ENCODE peak calls at places on chromosome 22, in eight cellular contexts. G is stimulated activated CD8-positive, alpha-beta memory T cell treated with anti-CD3 and anti-CD28 coated beads, Interleukin-7, amount 100 ng/mL, for 4 hours; E is GM18507; A is AG08395; I is prostate gland; P is activated CD4-positive, alpha-beta T cell treated with anti-CD3 and anti-CD28 coated beads, Interleukin-2, amount 50 U/mL, for 48 hours; N is EL; R is thoracic aorta. T is an unnamed sample.

GRCh38 chr22:25419247-25420113 is 145.0 kb upstream of the GRK3 start:
- DNase-seq in P (no peak), G (no peak), I (no peak), R (no peak), A (no peak), E (no peak), N (no peak), T (no peak)

GRCh38 chr22:37819100-37819433 is 4.1 kb upstream of the GALR3 start:
- DNase-seq in G (no peak), E (no peak), N (no peak), R (no peak), I (no peak), P (no peak), A (no peak), T (no peak)

GRCh38 chr22:41915035-41915782 is at the start of gene SHISA8:
- DNase-seq in R (no peak), P (peak; percentile 63), I (no peak), A (peak; percentile 34), N (peak; percentile 37), E (no peak), G (no peak), T (no peak)

GRCh38 chr22:38467438-38467903 is 425 bp upstream of the KDELR3 start:
- DNase-seq in I (no peak), P (no peak), E (no peak), R (no peak), A (no peak), G (no peak), N (no peak), T (no peak)

GRCh38 chr22:20920881-20921203 is 3.6 kb downstream of the CRKL start:
- DNase-seq in N (no peak), G (no peak), P (no peak), I (no peak), R (no peak), A (no peak), E (no peak), T (no peak)

GRCh38 chr22:36221799-36222751 is 17.3 kb downstream of the APOL2 start:
- DNase-seq in R (no peak), A (peak; percentile 25), G (no peak), N (no peak), P (peak; percentile 65), E (no peak), I (peak; percentile 73), T (no peak)

GRCh38 chr22:35552186-35552842 is 11.7 kb downstream of the RASD2 start:
- DNase-seq in E (peak; percentile 76), P (peak; percentile 84), A (peak; percentile 50), N (peak; percentile 20), G (peak; percentile 67), R (no peak), I (no peak), T (no peak)

GRCh38 chr22:47757741-47758140 is 995.3 kb downstream of the TBC1D22A start:
- DNase-seq in R (no peak), N (no peak), G (no peak), E (no peak), P (no peak), I (no peak), A (no peak), T (no peak)

GRCh38 chr22:26547426-26547825 is 35.2 kb upstream of the TFIP11 start:
- DNase-seq in N (peak; percentile 13), I (no peak), E (no peak), G (no peak), P (peak; percentile 34), A (no peak), R (no peak), T (no peak)

GRCh38 chr22:49825436-49825835 is 2.2 kb downstream of the BRD1 start:
- DNase-seq in G (no peak), A (peak; percentile 18), I (no peak), N (peak; percentile 71), P (no peak), R (no peak), E (no peak), T (peak; percentile 18)

GRCh38 chr22:19105867-19106802 is 16.1 kb downstream of the DGCR2 start:
- DNase-seq in N (no peak), I (no peak), A (no peak), G (no peak), R (no peak), E (no peak), P (peak; percentile 51), T (no peak)

GRCh38 chr22:35149149-35149548 is 83.2 kb downstream of the ISX start:
- DNase-seq in E (no peak), G (no peak), P (no peak), A (no peak), I (no peak), N (no peak), R (no peak), T (no peak)

GRCh38 chr22:49302530-49302929 is 525.1 kb downstream of the BRD1 start:
- DNase-seq in I (no peak), N (no peak), E (no peak), P (no peak), A (no peak), R (no peak), G (no peak), T (no peak)

GRCh38 chr22:17272511-17272991 is 53.3 kb upstream of the ADA2 start:
- DNase-seq in E (no peak), G (no peak), R (no peak), P (no peak), N (no peak), I (no peak), A (no peak), T (no peak)

GRCh38 chr22:38110863-38111852 is 674 bp upstream of the BAIAP2L2 start:
- DNase-seq in A (no peak), N (no peak), E (no peak), G (no peak), R (no peak), I (no peak), P (no peak), T (no peak)

GRCh38 chr22:31556627-31557203 is 60.4 kb downstream of the SFI1 start:
- DNase-seq in G (no peak), I (peak; percentile 10), R (no peak), P (no peak), N (peak; percentile 45), A (peak; percentile 67), E (no peak), T (peak; percentile 45)

GRCh38 chr22:19464975-19465374 is 14.0 kb downstream of the UFD1 start:
- DNase-seq in N (no peak), R (no peak), E (no peak), A (no peak), I (no peak), G (no peak), P (no peak), T (no peak)

GRCh38 chr22:44330727-44331660 is 18.2 kb upstream of the SHISAL1 start:
- DNase-seq in A (peak; percentile 35), I (no peak), E (no peak), R (no peak), N (no peak), G (no peak), P (no peak), T (no peak)

GRCh38 chr22:48889887-48890692 is 937.6 kb downstream of the BRD1 start:
- DNase-seq in N (no peak), E (no peak), A (no peak), R (no peak), P (no peak), G (no peak), I (no peak), T (no peak)

GRCh38 chr22:41757507-41757906 is 43.0 kb upstream of the CCDC134 start:
- DNase-seq in I (no peak), R (no peak), G (no peak), P (no peak), E (no peak), N (no peak), A (no peak), T (no peak)

GRCh38 chr22:37639070-37639760 is at the start of gene SH3BP1:
- DNase-seq in N (peak; percentile 61), A (peak; percentile 60), I (no peak), G (no peak), P (peak; percentile 72), E (no peak), R (no peak), T (no peak)

GRCh38 chr22:24184057-24184798 is 2.9 kb downstream of the SUSD2 start:
- DNase-seq in E (no peak), A (no peak), R (no peak), G (no peak), N (no peak), I (no peak), P (no peak), T (no peak)

GRCh38 chr22:17678817-17679385 is 40.3 kb downstream of the BCL2L13 start:
- DNase-seq in A (peak; percentile 13), E (no peak), I (no peak), G (no peak), R (no peak), N (no peak), P (no peak), T (no peak)

GRCh38 chr22:27690596-27690995 is 111.0 kb downstream of the MN1 start:
- DNase-seq in G (no peak), N (no peak), R (no peak), P (no peak), I (no peak), E (no peak), A (no peak), T (no peak)

GRCh38 chr22:26660961-26661578 is 3.7 kb downstream of the MIAT start:
- DNase-seq in G (no peak), R (no peak), A (no peak), E (no peak), I (no peak), P (no peak), N (no peak), T (no peak)

GRCh38 chr22:43185860-43186261 is 1.1 kb downstream of the TTLL12 start:
- DNase-seq in A (peak; percentile 33), E (no peak), N (peak; percentile 49), P (no peak), I (peak; percentile 86), R (no peak), G (no peak), T (peak; percentile 15)

GRCh38 chr22:37318255-37319109 is 36.2 kb downstream of the CYTH4 start:
- DNase-seq in R (no peak), P (no peak), A (no peak), I (no peak), E (no peak), N (no peak), G (no peak), T (no peak)

GRCh38 chr22:21734540-21735197 is 925 bp downstream of the YPEL1 start:
- DNase-seq in N (no peak), E (no peak), I (no peak), G (no peak), P (no peak), A (no peak), R (no peak), T (no peak)

GRCh38 chr22:43531651-43532050 is 119.8 kb downstream of the MPPED1 start:
- DNase-seq in G (no peak), I (no peak), E (no peak), N (no peak), P (no peak), A (no peak), R (no peak), T (no peak)

GRCh38 chr22:37214431-37215025 is 2.3 kb upstream of the SSTR3 start:
- DNase-seq in R (no peak), A (no peak), G (no peak), P (no peak), N (no peak), E (no peak), I (no peak), T (no peak)

T was measured in HFFc6.